ENCODE peak calls at places on chromosomes 16 and 17, in eight cellular contexts. One of them, this sample, is unnamed.

GRCh38 chr17:2867441-2868424 is 71.5 kb downstream of the RAP1GAP2 start:
- DNase-seq in colonic mucosa: no peak
- DNase-seq in CD8-positive, alpha-beta T cell: no peak
- DNase-seq in left lung: peak; percentile 39
- DNase-seq in gastrocnemius medialis: peak; percentile 35
- DNase-seq in fibroblast of lung: peak; percentile 77
- DNase-seq in BE2C: no peak
- DNase-seq in upper lobe of right lung: no peak
- DNase-seq in this sample: no peak

GRCh38 chr16:68646948-68647659 is 2.0 kb downstream of the CDH3 start:
- DNase-seq in left lung: no peak
- DNase-seq in upper lobe of right lung: no peak
- DNase-seq in fibroblast of lung: no peak
- DNase-seq in gastrocnemius medialis: no peak
- DNase-seq in BE2C: no peak
- DNase-seq in colonic mucosa: no peak
- DNase-seq in CD8-positive, alpha-beta T cell: no peak
- DNase-seq in this sample: no peak

GRCh38 chr16:2007081-2007836 is 2.4 kb downstream of the ZNF598 start:
- DNase-seq in upper lobe of right lung: no peak
- DNase-seq in fibroblast of lung: no peak
- DNase-seq in BE2C: no peak
- DNase-seq in CD8-positive, alpha-beta T cell: no peak
- DNase-seq in colonic mucosa: no peak
- DNase-seq in gastrocnemius medialis: no peak
- DNase-seq in left lung: peak; percentile 68
- DNase-seq in this sample: no peak

GRCh38 chr16:67932462-67932840 is 789 bp upstream of the CTRL start:
- DNase-seq in BE2C: no peak
- DNase-seq in fibroblast of lung: no peak
- DNase-seq in left lung: no peak
- DNase-seq in colonic mucosa: no peak
- DNase-seq in CD8-positive, alpha-beta T cell: no peak
- DNase-seq in upper lobe of right lung: no peak
- DNase-seq in gastrocnemius medialis: no peak
- DNase-seq in this sample: no peak

GRCh38 chr17:29588561-29589411 is 662 bp downstream of the GIT1 start:
- DNase-seq in BE2C: no peak
- DNase-seq in fibroblast of lung: peak; percentile 9
- DNase-seq in CD8-positive, alpha-beta T cell: peak; percentile 66
- DNase-seq in colonic mucosa: peak; percentile 45
- DNase-seq in upper lobe of right lung: peak; percentile 78
- DNase-seq in left lung: peak; percentile 88
- DNase-seq in gastrocnemius medialis: no peak
- DNase-seq in this sample: peak; percentile 59

GRCh38 chr17:61943117-61943516 is 15.3 kb upstream of the INTS2 start:
- DNase-seq in BE2C: no peak
- DNase-seq in left lung: no peak
- DNase-seq in CD8-positive, alpha-beta T cell: no peak
- DNase-seq in upper lobe of right lung: no peak
- DNase-seq in gastrocnemius medialis: no peak
- DNase-seq in colonic mucosa: no peak
- DNase-seq in fibroblast of lung: no peak
- DNase-seq in this sample: no peak

GRCh38 chr16:71792176-71792575 is 16.5 kb downstream of the AP1G1 start:
- DNase-seq in BE2C: no peak
- DNase-seq in CD8-positive, alpha-beta T cell: no peak
- DNase-seq in left lung: no peak
- DNase-seq in gastrocnemius medialis: no peak
- DNase-seq in colonic mucosa: no peak
- DNase-seq in fibroblast of lung: no peak
- DNase-seq in upper lobe of right lung: no peak
- DNase-seq in this sample: no peak

GRCh38 chr17:28228109-28228840 is 90.7 kb upstream of the TMEM97 start:
- DNase-seq in CD8-positive, alpha-beta T cell: no peak
- DNase-seq in BE2C: no peak
- DNase-seq in upper lobe of right lung: no peak
- DNase-seq in colonic mucosa: no peak
- DNase-seq in left lung: no peak
- DNase-seq in fibroblast of lung: no peak
- DNase-seq in gastrocnemius medialis: no peak
- DNase-seq in this sample: no peak

GRCh38 chr17:73228748-73229236 is 32.9 kb downstream of the CPSF4L start:
- DNase-seq in colonic mucosa: peak; percentile 61
- DNase-seq in gastrocnemius medialis: peak; percentile 85
- DNase-seq in left lung: no peak
- DNase-seq in CD8-positive, alpha-beta T cell: no peak
- DNase-seq in BE2C: peak; percentile 49
- DNase-seq in upper lobe of right lung: no peak
- DNase-seq in fibroblast of lung: peak; percentile 90
- DNase-seq in this sample: no peak

GRCh38 chr17:9531080-9531479 is 44.5 kb downstream of the STX8 start:
- DNase-seq in BE2C: no peak
- DNase-seq in gastrocnemius medialis: no peak
- DNase-seq in upper lobe of right lung: no peak
- DNase-seq in CD8-positive, alpha-beta T cell: no peak
- DNase-seq in left lung: no peak
- DNase-seq in fibroblast of lung: no peak
- DNase-seq in colonic mucosa: no peak
- DNase-seq in this sample: no peak

GRCh38 chr17:62652251-62653001 is 25.0 kb downstream of the MRC2 start:
- DNase-seq in BE2C: peak; percentile 43
- DNase-seq in colonic mucosa: peak; percentile 60
- DNase-seq in gastrocnemius medialis: no peak
- DNase-seq in upper lobe of right lung: peak; percentile 90
- DNase-seq in fibroblast of lung: peak; percentile 63
- DNase-seq in left lung: peak; percentile 89
- DNase-seq in CD8-positive, alpha-beta T cell: peak; percentile 66
- DNase-seq in this sample: peak; percentile 61

GRCh38 chr17:13931752-13932477 is 137.4 kb upstream of the COX10 start:
- DNase-seq in upper lobe of right lung: peak; percentile 81
- DNase-seq in fibroblast of lung: peak; percentile 61
- DNase-seq in gastrocnemius medialis: peak; percentile 76
- DNase-seq in left lung: peak; percentile 81
- DNase-seq in CD8-positive, alpha-beta T cell: no peak
- DNase-seq in BE2C: no peak
- DNase-seq in colonic mucosa: peak; percentile 46
- DNase-seq in this sample: no peak

GRCh38 chr17:28946239-28946638 is 5.1 kb downstream of the PHF12 start:
- DNase-seq in colonic mucosa: no peak
- DNase-seq in fibroblast of lung: no peak
- DNase-seq in left lung: no peak
- DNase-seq in gastrocnemius medialis: no peak
- DNase-seq in CD8-positive, alpha-beta T cell: no peak
- DNase-seq in upper lobe of right lung: no peak
- DNase-seq in BE2C: no peak
- DNase-seq in this sample: no peak

GRCh38 chr16:86383488-86384262 is 126.7 kb upstream of the FOXF1 start:
- DNase-seq in left lung: no peak
- DNase-seq in BE2C: no peak
- DNase-seq in fibroblast of lung: peak; percentile 94
- DNase-seq in upper lobe of right lung: no peak
- DNase-seq in gastrocnemius medialis: no peak
- DNase-seq in CD8-positive, alpha-beta T cell: no peak
- DNase-seq in colonic mucosa: no peak
- DNase-seq in this sample: no peak

GRCh38 chr16:54927125-54928015 is 3.3 kb upstream of the IRX5 start:
- DNase-seq in fibroblast of lung: no peak
- DNase-seq in BE2C: no peak
- DNase-seq in colonic mucosa: no peak
- DNase-seq in upper lobe of right lung: no peak
- DNase-seq in gastrocnemius medialis: no peak
- DNase-seq in left lung: no peak
- DNase-seq in CD8-positive, alpha-beta T cell: no peak
- DNase-seq in this sample: no peak

GRCh38 chr17:35895602-35896001 is 15.4 kb upstream of the CCL5 start:
- DNase-seq in upper lobe of right lung: no peak
- DNase-seq in gastrocnemius medialis: no peak
- DNase-seq in left lung: no peak
- DNase-seq in fibroblast of lung: peak; percentile 16
- DNase-seq in CD8-positive, alpha-beta T cell: no peak
- DNase-seq in BE2C: no peak
- DNase-seq in colonic mucosa: no peak
- DNase-seq in this sample: no peak

GRCh38 chr17:29196784-29197515 is 16.8 kb upstream of the MYO18A start:
- DNase-seq in gastrocnemius medialis: no peak
- DNase-seq in fibroblast of lung: no peak
- DNase-seq in colonic mucosa: no peak
- DNase-seq in left lung: no peak
- DNase-seq in BE2C: no peak
- DNase-seq in upper lobe of right lung: no peak
- DNase-seq in CD8-positive, alpha-beta T cell: no peak
- DNase-seq in this sample: no peak

GRCh38 chr16:15874745-15875314 is 13.6 kb downstream of the CEP20 start:
- DNase-seq in CD8-positive, alpha-beta T cell: no peak
- DNase-seq in left lung: no peak
- DNase-seq in fibroblast of lung: peak; percentile 87
- DNase-seq in colonic mucosa: peak; percentile 62
- DNase-seq in gastrocnemius medialis: peak; percentile 47
- DNase-seq in BE2C: peak; percentile 75
- DNase-seq in upper lobe of right lung: no peak
- DNase-seq in this sample: no peak

GRCh38 chr16:1791943-1792812 is 1.3 kb downstream of the IGFALS start:
- DNase-seq in CD8-positive, alpha-beta T cell: no peak
- DNase-seq in colonic mucosa: peak; percentile 27
- DNase-seq in BE2C: peak; percentile 36
- DNase-seq in gastrocnemius medialis: peak; percentile 8
- DNase-seq in upper lobe of right lung: peak; percentile 63
- DNase-seq in left lung: peak; percentile 76
- DNase-seq in fibroblast of lung: no peak
- DNase-seq in this sample: peak; percentile 15

GRCh38 chr16:593406-593805 is 3.5 kb downstream of the RAB40C start:
- DNase-seq in upper lobe of right lung: no peak
- DNase-seq in fibroblast of lung: no peak
- DNase-seq in gastrocnemius medialis: peak; percentile 58
- DNase-seq in BE2C: no peak
- DNase-seq in CD8-positive, alpha-beta T cell: no peak
- DNase-seq in left lung: no peak
- DNase-seq in colonic mucosa: peak; percentile 80
- DNase-seq in this sample: no peak

GRCh38 chr17:78677303-78678219 is 100.4 kb upstream of the DNAH17 start:
- DNase-seq in upper lobe of right lung: peak; percentile 46
- DNase-seq in left lung: no peak
- DNase-seq in CD8-positive, alpha-beta T cell: no peak
- DNase-seq in BE2C: no peak
- DNase-seq in gastrocnemius medialis: peak; percentile 93
- DNase-seq in colonic mucosa: no peak
- DNase-seq in fibroblast of lung: no peak
- DNase-seq in this sample: no peak

GRCh38 chr17:74520790-74521480 is 10.3 kb downstream of the CD300LB start:
- DNase-seq in colonic mucosa: peak; percentile 17
- DNase-seq in left lung: no peak
- DNase-seq in gastrocnemius medialis: no peak
- DNase-seq in BE2C: no peak
- DNase-seq in CD8-positive, alpha-beta T cell: peak; percentile 21
- DNase-seq in upper lobe of right lung: no peak
- DNase-seq in fibroblast of lung: no peak
- DNase-seq in this sample: no peak

DNA sequence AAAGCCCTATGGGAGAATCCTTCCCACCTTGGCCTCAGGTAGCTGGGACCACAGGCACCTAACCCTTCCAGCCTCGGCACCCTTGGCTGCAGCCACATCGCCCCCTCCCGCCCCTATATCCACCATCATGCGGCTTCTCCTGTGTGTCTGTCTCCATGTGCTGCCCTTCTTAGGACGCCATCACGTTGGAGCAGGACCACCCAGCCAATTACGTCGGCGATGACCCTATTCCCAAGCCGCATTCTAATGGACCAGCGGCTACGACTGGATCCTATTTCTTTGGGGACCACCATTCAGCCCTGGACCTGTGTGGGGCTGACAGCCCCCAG is 3.3 kb upstream of the CCDC57 start:
- DNase-seq in colonic mucosa: no peak
- DNase-seq in gastrocnemius medialis: no peak
- DNase-seq in fibroblast of lung: no peak
- DNase-seq in upper lobe of right lung: no peak
- DNase-seq in left lung: no peak
- DNase-seq in BE2C: no peak
- DNase-seq in CD8-positive, alpha-beta T cell: no peak
- DNase-seq in this sample: no peak
- H3K4me3 ChIP-seq in colonic mucosa: no peak overlapping the region
- H3K4me3 ChIP-seq in gastrocnemius medialis: no peak overlapping the region
- H3K4me3 ChIP-seq in fibroblast of lung: no peak overlapping the region
- H3K4me3 ChIP-seq in upper lobe of right lung: no peak overlapping the region
- H3K4me3 ChIP-seq in left lung: peak overlapping the region; percentile 30
- H3K4me3 ChIP-seq in BE2C: no peak overlapping the region
- H3K4me3 ChIP-seq in CD8-positive, alpha-beta T cell: no peak overlapping the region
- H3K4me3 ChIP-seq in this sample: no peak overlapping the region

GRCh38 chr16:8492690-8493089 is 97.6 kb downstream of the TMEM114 start:
- DNase-seq in upper lobe of right lung: no peak
- DNase-seq in colonic mucosa: no peak
- DNase-seq in BE2C: no peak
- DNase-seq in fibroblast of lung: no peak
- DNase-seq in left lung: no peak
- DNase-seq in gastrocnemius medialis: no peak
- DNase-seq in CD8-positive, alpha-beta T cell: no peak
- DNase-seq in this sample: no peak
- TF ChIP-seq CTCF in upper lobe of right lung: no peak
- TF ChIP-seq CTCF in colonic mucosa: no peak
- TF ChIP-seq CTCF in BE2C: no peak
- TF ChIP-seq CTCF in fibroblast of lung: no peak
- TF ChIP-seq CTCF in left lung: no peak
- TF ChIP-seq CTCF in gastrocnemius medialis: no peak
- TF ChIP-seq CTCF in CD8-positive, alpha-beta T cell: no peak
- TF ChIP-seq CTCF in this sample: no peak

DNA sequence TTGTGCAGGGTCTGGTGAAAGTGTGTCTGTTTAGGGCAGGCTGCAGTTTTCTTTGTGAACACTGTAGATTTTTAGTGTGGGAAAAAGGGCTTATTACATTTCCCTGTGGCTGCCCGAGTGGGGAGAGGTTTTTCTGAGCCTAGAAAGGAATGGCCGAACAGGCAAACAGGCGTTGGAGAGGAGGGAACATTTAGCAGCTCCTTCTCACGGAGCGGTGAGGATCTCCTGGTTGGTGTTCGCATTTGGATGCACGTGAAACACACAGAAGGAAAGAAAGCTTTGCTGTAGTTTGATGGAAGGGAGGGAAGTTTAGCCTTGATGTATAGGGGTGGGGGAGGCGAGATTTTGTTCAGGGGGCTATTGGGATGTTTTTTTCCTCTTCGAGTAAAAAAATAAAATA is 3.7 kb downstream of the GSG1L start:
- DNase-seq in BE2C: no peak
- DNase-seq in CD8-positive, alpha-beta T cell: no peak
- DNase-seq in gastrocnemius medialis: no peak
- DNase-seq in fibroblast of lung: no peak
- DNase-seq in upper lobe of right lung: no peak
- DNase-seq in colonic mucosa: no peak
- DNase-seq in left lung: no peak
- DNase-seq in this sample: no peak
- H3K27me3 ChIP-seq in BE2C: peaks cover 55% of the 10 kb centered on the region
- H3K27me3 ChIP-seq in CD8-positive, alpha-beta T cell: peaks cover 5% of the 10 kb centered on the region
- H3K27me3 ChIP-seq in gastrocnemius medialis: peaks cover 34% of the 10 kb centered on the region
- H3K27me3 ChIP-seq in fibroblast of lung: peaks cover 48% of the 10 kb centered on the region
- H3K27me3 ChIP-seq in upper lobe of right lung: peaks cover 60% of the 10 kb centered on the region
- H3K27me3 ChIP-seq in colonic mucosa: peaks cover 26% of the 10 kb centered on the region
- H3K27me3 ChIP-seq in left lung: peaks cover 25% of the 10 kb centered on the region
- H3K27me3 ChIP-seq in this sample: no peaks in the 10 kb centered on the region

DNA sequence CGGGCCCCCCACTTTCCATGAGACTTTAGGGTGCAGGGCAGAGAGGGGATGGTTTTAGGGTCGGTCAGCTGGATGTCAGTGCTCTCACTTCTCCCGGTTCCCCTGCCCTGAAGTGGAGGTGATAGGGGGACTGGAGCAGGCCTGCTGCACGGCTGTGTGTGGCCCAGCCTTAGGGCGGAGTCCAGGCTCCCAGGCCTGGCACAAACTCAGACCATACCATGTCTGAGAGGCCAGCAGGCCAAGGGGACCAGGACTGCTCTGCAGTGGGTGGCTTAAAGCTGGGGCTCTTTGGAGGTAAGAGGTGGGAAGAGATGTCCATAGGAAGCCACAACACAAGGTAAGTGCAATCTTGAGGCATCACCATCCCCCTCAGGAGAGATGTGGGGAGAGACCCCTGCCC is 8.3 kb downstream of the TFAP4 start:
- DNase-seq in fibroblast of lung: peak; percentile 27
- DNase-seq in upper lobe of right lung: no peak
- DNase-seq in BE2C: peak; percentile 55
- DNase-seq in left lung: no peak
- DNase-seq in CD8-positive, alpha-beta T cell: no peak
- DNase-seq in colonic mucosa: no peak
- DNase-seq in gastrocnemius medialis: no peak
- DNase-seq in this sample: no peak
- H3K4me3 ChIP-seq in fibroblast of lung: no peak overlapping the region
- H3K4me3 ChIP-seq in upper lobe of right lung: no peak overlapping the region
- H3K4me3 ChIP-seq in BE2C: no peak overlapping the region
- H3K4me3 ChIP-seq in left lung: no peak overlapping the region
- H3K4me3 ChIP-seq in CD8-positive, alpha-beta T cell: no peak overlapping the region
- H3K4me3 ChIP-seq in colonic mucosa: no peak overlapping the region
- H3K4me3 ChIP-seq in gastrocnemius medialis: no peak overlapping the region
- H3K4me3 ChIP-seq in this sample: no peak overlapping the region

This sample was measured in GM06990.